ENCODE peak calls at places on chromosomes 5 and 9, in four cellular contexts. Z is CD8-positive, alpha-beta T cell; E is aorta; I is heart right ventricle. Q is an unnamed sample.

GRCh38 chr5:139658928-139659667 is 10.9 kb downstream of the CXXC5 start:
- DNase-seq in E (peak), Z (no peak), I (peak), Q (no peak)

GRCh38 chr9:129776938-129777768 is 24.3 kb upstream of the PTGES start:
- DNase-seq in E (peak), I (peak), Z (no peak), Q (peak)

GRCh38 chr5:138351056-138351455 is 1.4 kb upstream of the KDM3B start:
- DNase-seq in Z (no peak), I (no peak), E (no peak), Q (no peak)

GRCh38 chr9:80507611-80508010 is 935.8 kb downstream of the TLE4 start:
- DNase-seq in I (no peak), E (no peak), Z (no peak), Q (no peak)

GRCh38 chr5:122076669-122077450 is 1.2 kb downstream of the LOX start:
- DNase-seq in I (peak), Z (no peak), E (peak), Q (peak)

GRCh38 chr9:14532716-14533115 is 160.5 kb downstream of the ZDHHC21 start:
- DNase-seq in E (no peak), I (no peak), Z (no peak), Q (no peak)

GRCh38 chr5:120464627-120465280 is 654 bp downstream of the PRR16 start:
- DNase-seq in I (peak), Z (no peak), E (peak), Q (peak)

GRCh38 chr9:129836342-129837007 is 1.2 kb downstream of the USP20 start:
- DNase-seq in I (no peak), Z (peak), E (no peak), Q (peak)

GRCh38 chr5:82624018-82624417 is 345.9 kb upstream of the RPS23 start:
- DNase-seq in I (no peak), E (no peak), Z (no peak), Q (no peak)

GRCh38 chr5:168244838-168245555 is 46.4 kb upstream of the WWC1 start:
- DNase-seq in I (no peak), Z (no peak), E (no peak), Q (no peak)

GRCh38 chr9:75185585-75186170 is 97.4 kb downstream of the OSTF1 start:
- DNase-seq in Z (peak), E (peak), I (no peak), Q (peak)

GRCh38 chr5:150461231-150461630 is 11.7 kb upstream of the RPS14 start:
- DNase-seq in I (no peak), Z (no peak), E (no peak), Q (peak)

GRCh38 chr5:79834420-79835219 is 145.0 kb downstream of the CMYA5 start:
- DNase-seq in E (no peak), Z (no peak), I (no peak), Q (no peak)

GRCh38 chr5:7856855-7857254 is 5.9 kb upstream of the CFAP90 start:
- DNase-seq in E (no peak), I (no peak), Z (no peak), Q (no peak)

GRCh38 chr9:134301387-134302129 is 24.7 kb upstream of the RXRA start:
- DNase-seq in E (peak), Z (no peak), I (peak), Q (peak)

GRCh38 chr5:134803821-134804220 is 41.9 kb upstream of the C5orf24 start:
- DNase-seq in I (no peak), E (no peak), Z (no peak), Q (no peak)

GRCh38 chr5:3317051-3317795 is 278.4 kb upstream of the IRX1 start:
- DNase-seq in E (no peak), I (no peak), Z (no peak), Q (no peak)

GRCh38 chr5:96381526-96381925 is 51.5 kb downstream of the PCSK1 start:
- DNase-seq in I (no peak), E (no peak), Z (peak), Q (no peak)

GRCh38 chr9:112176410-112177010 is 1.4 kb upstream of the SUSD1 start:
- DNase-seq in E (no peak), Z (no peak), I (no peak), Q (no peak)

GRCh38 chr5:83133797-83134196 is 56.5 kb downstream of the XRCC4 start:
- DNase-seq in E (no peak), Z (no peak), I (no peak), Q (no peak)

GRCh38 chr5:154273028-154273617 is 82.6 kb downstream of the GALNT10 start:
- DNase-seq in E (peak), I (no peak), Z (no peak), Q (no peak)

GRCh38 chr9:69130456-69131441 is 43.3 kb upstream of the TJP2 start:
- DNase-seq in E (peak), Z (no peak), I (no peak), Q (no peak)

GRCh38 chr9:114280636-114281315 is 42.1 kb upstream of the ORM1 start:
- DNase-seq in E (peak), Z (no peak), I (no peak), Q (peak)

GRCh38 chr9:114278356-114278755 is 44.5 kb upstream of the ORM1 start:
- DNase-seq in E (no peak), Z (no peak), I (no peak), Q (peak)

GRCh38 chr9:114278881-114279570 is 43.9 kb upstream of the ORM1 start:
- DNase-seq in Z (no peak), E (peak), I (no peak), Q (peak)

GRCh38 chr9:114281421-114282103 is 41.3 kb upstream of the ORM1 start:
- DNase-seq in Z (no peak), E (peak), I (peak), Q (peak)

DNA sequence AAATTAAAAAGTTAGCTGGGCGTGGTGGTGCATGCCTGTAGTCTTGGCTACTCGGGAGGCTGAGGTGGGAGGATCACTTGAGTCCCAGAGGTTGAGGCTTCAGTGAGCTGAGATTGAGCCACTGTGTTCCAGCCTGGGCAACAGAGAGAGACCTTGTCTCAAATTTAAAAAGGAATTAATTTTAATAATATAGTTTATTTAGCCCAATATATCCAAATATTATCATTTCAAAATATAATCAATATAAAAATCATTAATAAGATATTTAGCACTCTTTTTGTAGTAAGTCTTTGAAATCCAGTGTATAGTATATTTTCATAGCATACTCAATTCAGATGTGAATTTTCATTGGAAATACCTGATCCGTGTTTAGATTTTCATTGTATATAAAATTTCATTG is 43.2 kb upstream of the ORM1 start:
- DNase-seq in Z (no peak), E (no peak), I (no peak), Q (no peak)
- H3K27ac ChIP-seq in Z (no peak), E (no peak), I (no peak), Q (no peak)

GRCh38 chr9:82891321-82891720 is 171.6 kb downstream of the RASEF start:
- DNase-seq in E (no peak), I (no peak), Z (no peak), Q (no peak)
- H3K27ac ChIP-seq in E (no peak), I (no peak), Z (no peak), Q (no peak)

GRCh38 chr9:82410306-82410705 is 421.7 kb downstream of the SPATA31D1 start:
- DNase-seq in E (no peak), I (no peak), Z (no peak), Q (no peak)
- H3K27ac ChIP-seq in E (no peak), I (no peak), Z (no peak), Q (no peak)

DNA sequence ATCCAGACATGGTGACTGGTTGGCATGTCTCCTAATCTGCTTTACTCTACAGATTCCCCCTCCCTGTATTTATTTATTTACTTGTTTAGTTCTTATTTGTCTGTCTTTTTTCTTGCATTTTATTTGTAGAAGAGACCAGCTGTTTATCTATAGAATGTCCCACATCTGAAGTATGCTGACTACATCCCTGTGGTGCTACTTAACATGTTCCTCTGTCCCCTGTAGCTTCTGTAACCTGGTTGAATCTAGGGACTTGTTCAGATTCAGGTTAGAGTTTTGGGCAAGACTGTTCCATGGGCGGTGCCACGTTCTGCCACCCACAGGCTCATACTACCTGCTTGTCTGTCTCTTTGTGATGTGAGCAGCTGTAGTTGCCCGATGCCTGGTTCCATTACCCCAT is 23.5 kb downstream of the DUSP1 start:
- DNase-seq in E (no peak), I (no peak), Z (no peak), Q (no peak)
- H3K27ac ChIP-seq in E (peak), I (peak), Z (no peak), Q (peak)

DNA sequence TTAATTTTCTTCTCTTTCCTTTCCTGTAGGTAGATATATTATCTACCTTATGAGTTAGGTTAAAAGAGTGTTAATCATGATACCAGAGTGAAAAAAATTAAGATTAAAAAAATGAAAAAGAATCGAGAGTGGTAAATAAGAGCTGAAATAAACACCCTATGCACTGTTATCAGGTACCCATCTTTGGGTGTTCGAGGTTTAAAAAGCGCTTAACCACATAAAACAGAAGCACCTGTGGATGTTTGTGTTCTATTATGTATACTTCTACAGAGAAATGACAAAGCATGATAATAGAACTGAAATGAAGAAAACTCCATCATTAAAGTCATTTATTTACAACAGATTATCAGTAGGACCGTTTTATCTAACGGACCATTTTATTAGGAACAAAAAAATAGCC is 25.7 kb upstream of the GCNT4 start:
- DNase-seq in E (no peak), Z (no peak), I (no peak), Q (no peak)
- H3K27ac ChIP-seq in E (no peak), Z (no peak), I (no peak), Q (no peak)

DNA sequence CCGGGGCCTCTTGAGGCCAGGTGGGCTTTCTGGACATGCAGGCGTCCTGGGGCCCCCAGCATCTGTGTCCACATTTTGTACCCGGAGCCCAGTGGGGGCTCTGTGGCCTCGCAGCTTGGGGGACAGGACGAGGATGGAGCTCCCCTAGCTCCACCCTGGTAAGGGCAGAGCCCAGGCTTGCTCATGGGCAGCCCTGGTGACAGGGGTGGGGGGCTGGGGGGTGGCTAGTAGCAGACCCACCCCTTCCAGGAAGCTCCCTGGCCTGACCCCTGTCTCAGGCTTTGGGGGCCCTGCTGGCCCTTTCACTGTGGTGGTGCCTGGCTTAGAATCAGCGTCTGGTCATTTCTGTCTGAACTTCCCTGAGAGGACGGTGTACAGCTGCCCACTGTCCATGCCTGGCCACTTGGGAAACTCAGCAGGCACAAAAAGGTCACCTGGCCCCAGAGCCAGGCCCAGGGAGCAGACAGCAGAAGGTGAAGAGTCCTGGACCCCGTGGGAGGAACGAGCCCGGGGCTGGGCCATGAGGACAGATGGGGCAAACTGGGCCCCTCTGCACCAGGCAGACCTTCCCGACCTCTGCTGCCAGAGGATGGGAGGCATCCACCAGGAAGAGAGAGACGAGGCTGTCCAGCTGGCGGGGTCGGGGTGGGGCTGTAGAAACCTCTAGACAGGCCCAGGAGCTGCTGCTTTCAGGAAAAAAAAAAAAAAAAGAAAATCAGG is 52.9 kb downstream of the EXD3 start:
- DNase-seq in E (peak), I (no peak), Z (no peak), Q (peak)
- H3K27ac ChIP-seq in E (no peak), I (peak), Z (no peak), Q (no peak)

GRCh38 chr5:31236339-31236738 is 42.9 kb downstream of the CDH6 start:
- DNase-seq in I (no peak), E (no peak), Z (no peak), Q (no peak)

GRCh38 chr5:31232273-31232888 is 38.9 kb downstream of the CDH6 start:
- DNase-seq in I (no peak), E (no peak), Z (no peak), Q (no peak)

GRCh38 chr5:31235381-31235780 is 41.9 kb downstream of the CDH6 start:
- DNase-seq in E (no peak), I (no peak), Z (no peak), Q (no peak)

GRCh38 chr5:31226651-31227050 is 33.2 kb downstream of the CDH6 start:
- DNase-seq in I (no peak), Z (no peak), E (no peak), Q (no peak)

DNA sequence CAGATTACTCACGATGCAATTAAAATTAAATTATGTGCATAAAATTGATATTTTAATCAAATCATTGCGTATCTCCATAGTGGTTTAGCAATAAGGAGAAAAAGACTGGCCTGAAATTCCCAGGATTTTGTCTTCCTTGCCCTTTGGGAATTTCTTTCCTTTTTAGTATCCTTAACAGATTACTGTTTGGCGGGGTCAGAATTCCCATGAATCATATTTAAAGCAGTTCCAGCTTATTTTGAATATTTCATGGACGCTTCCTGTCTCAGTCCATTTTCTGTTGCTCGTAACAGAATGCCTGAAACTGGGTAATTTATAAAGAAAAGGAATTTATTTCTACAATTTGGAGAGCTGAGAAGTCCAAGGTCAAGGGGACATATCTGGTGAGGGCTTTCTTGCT is 37.7 kb downstream of the CDH6 start:
- DNase-seq in I (no peak), Z (no peak), E (no peak), Q (no peak)
- H3K27ac ChIP-seq in I (peak), Z (no peak), E (no peak), Q (no peak)

GRCh38 chr9:76602191-76602590 is 143.2 kb downstream of the GCNT1 start:
- DNase-seq in Z (no peak), I (no peak), E (no peak), Q (no peak)
- H3K27ac ChIP-seq in Z (no peak), I (no peak), E (no peak), Q (no peak)

GRCh38 chr9:32334112-32334511 is 50.3 kb upstream of the ACO1 start:
- DNase-seq in Z (no peak), I (no peak), E (no peak), Q (no peak)

GRCh38 chr9:32339424-32339823 is 45.0 kb upstream of the ACO1 start:
- DNase-seq in I (no peak), E (no peak), Z (no peak), Q (no peak)

GRCh38 chr9:32340401-32340800 is 44.0 kb upstream of the ACO1 start:
- DNase-seq in Z (no peak), I (no peak), E (no peak), Q (no peak)

GRCh38 chr9:32331240-32331639 is 53.2 kb upstream of the ACO1 start:
- DNase-seq in Z (no peak), I (no peak), E (no peak), Q (no peak)

DNA sequence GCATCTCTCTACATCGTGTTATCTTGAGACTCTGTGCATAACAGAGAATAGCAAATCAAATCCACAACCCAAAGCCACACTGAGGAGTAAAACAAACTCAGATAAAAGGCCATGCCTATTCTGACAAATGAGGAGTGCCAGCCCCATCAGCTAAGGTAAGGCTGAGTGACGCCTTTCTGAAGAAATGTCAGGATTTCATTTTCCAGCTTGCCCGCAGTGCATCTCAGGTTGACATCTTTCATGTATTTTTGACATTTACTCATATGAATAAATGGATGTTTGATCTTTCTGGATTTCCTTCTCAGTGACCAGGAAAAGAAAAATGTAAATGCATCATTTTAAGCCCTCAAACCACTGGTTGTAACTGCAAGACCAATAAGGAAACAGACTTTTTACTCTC is 49.3 kb upstream of the ACO1 start:
- DNase-seq in I (no peak), Z (no peak), E (no peak), Q (no peak)
- H3K27ac ChIP-seq in I (no peak), Z (no peak), E (no peak), Q (no peak)

DNA sequence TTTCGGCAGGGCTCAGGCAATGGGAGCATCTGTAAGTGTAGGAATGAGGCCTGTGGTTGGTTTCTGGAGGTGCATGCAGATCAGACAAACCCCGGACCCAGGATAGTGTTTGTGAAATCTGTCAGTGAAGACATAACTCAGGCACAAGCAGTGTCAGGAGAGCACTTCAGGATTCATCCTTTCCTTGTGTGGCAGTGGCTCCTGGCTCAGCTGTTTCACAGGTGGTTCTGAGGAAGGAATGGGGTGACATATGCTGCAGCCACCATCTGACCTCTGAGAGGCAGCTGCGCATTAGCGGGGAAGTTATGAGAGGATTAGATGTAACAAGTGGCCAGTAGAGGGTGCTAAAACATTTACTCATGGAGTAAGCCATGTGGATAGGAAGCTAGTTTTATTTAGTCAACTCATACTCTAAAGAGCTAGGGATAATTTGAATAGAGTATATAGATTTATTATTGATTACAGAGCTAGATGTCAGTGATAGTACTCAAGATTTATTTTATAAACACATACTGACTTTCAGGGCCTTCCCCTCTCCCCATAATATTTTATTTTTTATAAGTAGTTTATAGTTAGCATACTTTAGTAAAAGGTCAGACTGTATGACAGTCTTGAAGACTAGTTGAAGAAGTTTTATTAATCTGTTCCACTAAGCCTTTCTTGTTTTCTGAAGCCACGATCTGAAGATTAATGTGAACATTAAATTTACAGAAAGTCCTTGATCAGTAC is 28.4 kb downstream of the NNT start:
- DNase-seq in I (peak), Z (no peak), E (no peak), Q (no peak)
- H3K27ac ChIP-seq in I (no peak), Z (no peak), E (no peak), Q (no peak)